ENCODE peak calls at places on chromosomes 7 and 10, in eight cellular contexts. I is adipocyte; Y is NT2/D1; R is right cardiac atrium; K is OCI-LY7; O is neural progenitor cell; D is aorta; V is naive thymus-derived CD4-positive, alpha-beta T cell. B is an unnamed sample. For H3K4me1, the result is how much of the 10 kb centered on the place peaks cover.

GRCh38 chr7:73433924-73434700 is 534 bp downstream of the FZD9 start:
- DNase-seq in O (no peak), V (no peak), Y (no peak), D (no peak), I (no peak), K (no peak), R (peak), B (no peak)

GRCh38 chr7:131459256-131459655 is 97.2 kb downstream of the PODXL start:
- DNase-seq in O (no peak), D (no peak), Y (no peak), V (no peak), K (no peak), I (no peak), R (no peak), B (no peak)

GRCh38 chr7:148503900-148504487 is 86.6 kb upstream of the C7orf33 start:
- DNase-seq in V (no peak), Y (peak), O (peak), I (peak), K (peak), R (no peak), D (no peak), B (no peak)

GRCh38 chr7:155375337-155376277 is 77.9 kb downstream of the INSIG1 start:
- DNase-seq in Y (no peak), V (no peak), O (peak), K (no peak), D (no peak), R (no peak), I (no peak), B (no peak)

GRCh38 chr7:102830206-102830605 is 81.4 kb downstream of the FAM185A start:
- DNase-seq in R (no peak), I (no peak), O (no peak), Y (no peak), V (no peak), D (no peak), K (no peak), B (no peak)

GRCh38 chr7:159317294-159317693 is 172.6 kb upstream of the VIPR2 start:
- DNase-seq in Y (no peak), D (no peak), K (no peak), I (no peak), O (no peak), R (no peak), V (no peak), B (no peak)

GRCh38 chr7:137670521-137671064 is 176.2 kb downstream of the DGKI start:
- DNase-seq in K (no peak), R (no peak), O (no peak), D (no peak), I (peak), Y (no peak), V (no peak), B (no peak)

GRCh38 chr10:123227706-123228105 is 73.5 kb downstream of the BUB3 start:
- DNase-seq in R (no peak), D (no peak), Y (no peak), K (no peak), O (no peak), I (no peak), V (no peak), B (no peak)

GRCh38 chr10:100446130-100446761 is 16.6 kb upstream of the WNT8B start:
- DNase-seq in R (no peak), V (no peak), D (no peak), I (no peak), K (no peak), O (no peak), Y (no peak), B (no peak)

GRCh38 chr10:97584060-97584797 is at the start of gene HOGA1:
- DNase-seq in I (no peak), Y (no peak), K (no peak), D (peak), R (peak), O (peak), V (no peak), B (peak)

GRCh38 chr10:102945449-102945848 is 27.4 kb downstream of the CNNM2 start:
- DNase-seq in O (peak), V (no peak), I (no peak), K (no peak), R (no peak), D (no peak), Y (no peak), B (no peak)

GRCh38 chr10:96850825-96851224 is 18.7 kb downstream of the LCOR start:
- DNase-seq in K (no peak), V (no peak), I (peak), O (no peak), R (no peak), Y (no peak), D (no peak), B (no peak)

GRCh38 chr10:15124908-15125307 is 27.8 kb downstream of the RPP38 start:
- DNase-seq in V (no peak), K (no peak), Y (no peak), I (no peak), R (no peak), D (no peak), O (no peak), B (no peak)

GRCh38 chr7:45033261-45033930 is 33.4 kb downstream of the CCM2 start:
- DNase-seq in V (no peak), I (peak), D (no peak), O (no peak), Y (no peak), R (no peak), K (no peak), B (no peak)

GRCh38 chr7:151626422-151627115 is 106.9 kb upstream of the RHEB start:
- DNase-seq in O (peak), I (no peak), K (peak), R (no peak), V (no peak), D (no peak), Y (no peak), B (peak)

GRCh38 chr10:97549587-97550322 is 22.8 kb upstream of the ANKRD2 start:
- DNase-seq in I (peak), D (peak), Y (no peak), V (no peak), R (peak), O (peak), K (no peak), B (peak)

GRCh38 chr10:62250594-62251198 is 17.9 kb downstream of the RTKN2 start:
- DNase-seq in Y (no peak), O (no peak), I (no peak), K (no peak), D (no peak), V (no peak), R (no peak), B (no peak)

GRCh38 chr10:132099701-132100481 is 34.1 kb downstream of the JAKMIP3 start:
- DNase-seq in I (no peak), D (peak), V (no peak), Y (no peak), K (no peak), R (no peak), O (no peak), B (no peak)

GRCh38 chr7:129569811-129570215 is 41.7 kb upstream of the NRF1 start:
- DNase-seq in D (no peak), R (no peak), K (no peak), Y (no peak), V (no peak), O (no peak), I (peak), B (no peak)

GRCh38 chr10:115772606-115773005 is 500.4 kb downstream of the GFRA1 start:
- DNase-seq in D (no peak), K (no peak), V (no peak), I (peak), O (no peak), R (no peak), Y (no peak), B (no peak)

GRCh38 chr10:101960879-101961395 is 95.0 kb downstream of the ARMH3 start:
- DNase-seq in K (no peak), D (no peak), Y (no peak), V (no peak), R (no peak), I (no peak), O (no peak), B (no peak)

GRCh38 chr10:9081253-9081652 is 1026.8 kb downstream of the GATA3 start:
- DNase-seq in I (no peak), O (no peak), Y (peak), V (no peak), K (no peak), D (no peak), R (no peak), B (no peak)

GRCh38 chr7:117124585-117125220 is 171.4 kb downstream of the ST7 start:
- DNase-seq in R (peak), O (no peak), V (peak), I (peak), D (peak), Y (no peak), K (no peak), B (peak)

GRCh38 chr10:45443101-45444009 is 69.3 kb downstream of the ALOX5 start:
- DNase-seq in V (no peak), K (no peak), Y (no peak), D (no peak), O (no peak), R (peak), I (no peak), B (no peak)

GRCh38 chr10:87844837-87845623 is 18.3 kb downstream of the KLLN start:
- DNase-seq in O (no peak), D (no peak), Y (no peak), K (no peak), I (peak), V (no peak), R (no peak), B (no peak)

GRCh38 chr7:120554960-120555571 is 282.1 kb downstream of the KCND2 start:
- DNase-seq in O (peak), R (no peak), V (no peak), K (peak), I (peak), Y (peak), D (no peak), B (peak)

GRCh38 chr10:85864173-85864549 is 502.4 kb downstream of the GRID1 start:
- DNase-seq in Y (no peak), K (no peak), R (no peak), D (no peak), O (no peak), I (no peak), V (no peak), B (no peak)

GRCh38 chr10:85545874-85546273 is 820.7 kb downstream of the GRID1 start:
- DNase-seq in I (no peak), Y (no peak), K (no peak), D (no peak), R (no peak), O (no peak), V (no peak), B (no peak)

GRCh38 chr10:29392376-29393021 is 103.6 kb downstream of the LYZL1 start:
- DNase-seq in V (no peak), I (peak), K (peak), D (no peak), R (no peak), Y (no peak), O (peak), B (peak)

GRCh38 chr7:64509583-64509982 is 53.3 kb downstream of the ZNF680 start:
- DNase-seq in K (no peak), V (no peak), O (no peak), R (no peak), I (no peak), Y (no peak), D (no peak), B (no peak)

GRCh38 chr10:111303887-111304286 is 227.1 kb downstream of the ADRA2A start:
- DNase-seq in D (no peak), Y (no peak), O (no peak), I (no peak), K (no peak), V (no peak), R (no peak), B (no peak)

GRCh38 chr10:121732676-121733445 is 134.6 kb upstream of the FGFR2 start:
- DNase-seq in V (no peak), D (no peak), R (no peak), O (peak), K (no peak), Y (peak), I (no peak), B (no peak)

GRCh38 chr10:127977368-127978009 is 70.6 kb downstream of the PTPRE start:
- DNase-seq in I (no peak), V (no peak), O (no peak), K (no peak), D (peak), R (peak), Y (no peak), B (peak)

GRCh38 chr10:88386878-88387773 is 196.0 kb downstream of the RNLS start:
- DNase-seq in Y (no peak), D (no peak), V (no peak), I (peak), K (peak), R (no peak), O (peak), B (peak)

GRCh38 chr7:132542895-132543294 is 33.4 kb downstream of the PLXNA4 start:
- DNase-seq in O (no peak), D (no peak), Y (no peak), V (no peak), I (no peak), R (no peak), K (no peak), B (no peak)

GRCh38 chr10:97905276-97905675 is 55.6 kb downstream of the GOLGA7B start:
- DNase-seq in I (no peak), O (no peak), K (no peak), R (no peak), D (no peak), V (no peak), Y (no peak), B (no peak)

GRCh38 chr7:134783294-134784069 is 4.0 kb downstream of the CALD1 start:
- DNase-seq in V (no peak), R (no peak), O (no peak), K (no peak), Y (no peak), I (no peak), D (no peak), B (no peak)

GRCh38 chr10:92801978-92802872 is 46.1 kb upstream of the EXOC6 start:
- DNase-seq in V (no peak), O (no peak), R (no peak), K (no peak), D (no peak), Y (no peak), I (no peak), B (no peak)

GRCh38 chr7:43198599-43199090 is 86.2 kb downstream of the HECW1 start:
- DNase-seq in D (no peak), Y (no peak), O (peak), R (no peak), V (no peak), I (no peak), K (no peak), B (no peak)

DNA sequence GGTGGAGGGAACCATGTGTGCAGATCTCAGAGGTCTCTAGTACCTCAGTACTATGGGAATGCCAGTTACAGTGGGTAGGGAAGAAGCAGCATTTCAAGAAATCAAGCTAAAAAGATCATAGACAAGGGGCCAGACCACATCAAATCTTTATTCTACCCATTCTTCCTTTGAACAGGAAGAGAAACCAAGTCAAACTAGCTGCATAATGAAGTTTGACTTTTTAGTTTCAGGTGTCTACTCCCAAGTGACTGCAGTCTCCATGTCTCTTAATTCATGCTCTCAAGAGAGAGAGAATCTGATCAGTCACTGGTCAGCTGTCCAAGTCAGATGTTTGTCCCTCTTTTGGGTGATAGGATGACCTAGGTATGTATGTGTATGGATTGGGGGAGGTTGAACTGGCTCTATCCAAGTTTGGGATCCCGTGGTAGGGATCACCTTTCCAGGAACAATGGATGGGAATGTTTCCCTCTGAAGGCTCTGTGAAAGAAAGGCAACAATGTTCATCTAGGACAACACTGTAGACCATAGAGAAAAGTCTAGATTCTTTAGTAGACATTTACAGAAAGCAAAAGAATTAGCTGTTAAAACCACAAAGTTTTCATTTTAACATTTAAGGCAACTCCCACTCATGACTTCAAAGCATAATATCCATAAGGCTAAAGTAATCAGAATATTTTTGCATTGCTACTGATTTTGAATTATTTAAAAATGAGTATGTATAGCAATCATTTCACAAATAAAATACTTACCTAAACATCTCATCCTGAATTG is 30.1 kb upstream of the PRTFDC1 start:
- DNase-seq in R (no peak), D (no peak), O (no peak), V (no peak), I (no peak), Y (no peak), K (no peak), B (no peak)
- H3K4me1 ChIP-seq in R (under half), D (under half), O (under half), V (under half), I (under half), Y (under half), K (under half), B (under half)

GRCh38 chr10:79159785-79160184 is 91.0 kb downstream of the ZMIZ1 start:
- DNase-seq in Y (no peak), V (no peak), I (no peak), R (peak), O (no peak), K (no peak), D (peak), B (no peak)

GRCh38 chr10:79158402-79159097 is 89.8 kb downstream of the ZMIZ1 start:
- DNase-seq in D (no peak), I (no peak), V (no peak), R (peak), K (no peak), Y (peak), O (no peak), B (no peak)

GRCh38 chr10:79159141-79159619 is 90.4 kb downstream of the ZMIZ1 start:
- DNase-seq in O (no peak), D (peak), I (no peak), V (no peak), K (no peak), R (peak), Y (no peak), B (no peak)

GRCh38 chr10:79156334-79157274 is 87.8 kb downstream of the ZMIZ1 start:
- DNase-seq in D (no peak), K (no peak), O (no peak), R (no peak), V (no peak), I (no peak), Y (no peak), B (no peak)

DNA sequence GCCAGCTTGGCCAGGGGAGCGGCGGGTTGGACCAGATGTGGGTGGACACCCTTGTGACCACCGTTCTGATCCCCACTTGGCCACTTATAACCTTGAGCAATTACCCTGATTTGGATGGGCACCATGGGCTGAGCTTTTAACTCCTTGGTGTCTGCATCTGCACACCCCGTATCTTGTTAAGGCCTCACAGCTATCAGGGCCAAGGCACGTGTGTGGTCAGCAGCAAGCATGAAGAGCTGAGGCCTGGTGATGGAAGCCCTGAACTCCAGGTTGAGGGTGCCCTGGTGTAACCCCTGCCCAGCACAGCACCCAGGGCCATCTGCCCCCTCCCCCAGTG is 89.2 kb downstream of the ZMIZ1 start:
- DNase-seq in V (no peak), K (no peak), I (no peak), R (no peak), O (no peak), D (no peak), Y (no peak), B (peak)
- H3K4me1 ChIP-seq in V (under half), K (under half), I (half or more), R (half or more), O (half or more), D (under half), Y (under half), B (half or more)

GRCh38 chr7:51351661-51352060 is 35.1 kb upstream of the COBL start:
- DNase-seq in D (no peak), Y (no peak), R (no peak), V (no peak), K (no peak), I (no peak), O (no peak), B (no peak)
- H3K4me1 ChIP-seq in D (under half), Y (under half), R (under half), V (under half), K (under half), I (under half), O (under half), B (under half)

GRCh38 chr7:53060066-53060465 is 24.6 kb downstream of the POM121L12 start:
- DNase-seq in R (no peak), I (no peak), O (no peak), D (no peak), V (no peak), Y (no peak), K (no peak), B (no peak)
- H3K4me1 ChIP-seq in R (under half), I (under half), O (under half), D (under half), V (under half), Y (under half), K (under half), B (under half)

DNA sequence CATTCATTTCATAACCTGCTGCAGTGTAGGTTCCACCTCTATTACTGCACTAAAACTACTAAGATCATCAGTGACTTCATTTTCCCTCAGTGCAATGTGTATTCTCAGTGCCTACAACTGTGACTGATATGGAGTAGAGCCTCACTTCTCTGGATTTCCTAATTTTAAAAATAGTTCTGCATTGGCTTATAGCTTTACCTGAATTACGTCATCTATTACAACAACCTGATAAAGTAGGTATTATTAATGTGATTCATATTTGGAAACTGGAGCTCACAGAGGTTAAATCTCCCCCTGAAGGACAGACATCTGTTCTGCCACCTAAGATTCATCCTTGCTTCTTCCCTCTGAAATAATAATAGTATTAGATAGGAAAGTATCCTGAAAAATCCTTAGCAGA is 70.9 kb upstream of the NOBOX start:
- DNase-seq in O (no peak), I (no peak), V (no peak), K (no peak), D (no peak), Y (no peak), R (no peak), B (no peak)
- H3K4me1 ChIP-seq in O (under half), I (under half), V (under half), K (under half), D (under half), Y (under half), R (under half), B (under half)

GRCh38 chr7:77316219-77316978 is 99.8 kb downstream of the GSAP start:
- DNase-seq in V (no peak), I (no peak), K (no peak), D (no peak), O (no peak), R (no peak), Y (no peak), B (no peak)

GRCh38 chr7:77313876-77314480 is 102.2 kb downstream of the GSAP start:
- DNase-seq in Y (no peak), I (no peak), D (no peak), O (no peak), R (no peak), V (no peak), K (no peak), B (peak)

GRCh38 chr7:77313086-77313485 is 103.1 kb downstream of the GSAP start:
- DNase-seq in R (peak), V (no peak), O (no peak), D (no peak), Y (no peak), K (no peak), I (no peak), B (no peak)

GRCh38 chr7:77318019-77318418 is 98.1 kb downstream of the GSAP start:
- DNase-seq in V (no peak), D (no peak), O (no peak), R (no peak), Y (no peak), K (no peak), I (no peak), B (no peak)

DNA sequence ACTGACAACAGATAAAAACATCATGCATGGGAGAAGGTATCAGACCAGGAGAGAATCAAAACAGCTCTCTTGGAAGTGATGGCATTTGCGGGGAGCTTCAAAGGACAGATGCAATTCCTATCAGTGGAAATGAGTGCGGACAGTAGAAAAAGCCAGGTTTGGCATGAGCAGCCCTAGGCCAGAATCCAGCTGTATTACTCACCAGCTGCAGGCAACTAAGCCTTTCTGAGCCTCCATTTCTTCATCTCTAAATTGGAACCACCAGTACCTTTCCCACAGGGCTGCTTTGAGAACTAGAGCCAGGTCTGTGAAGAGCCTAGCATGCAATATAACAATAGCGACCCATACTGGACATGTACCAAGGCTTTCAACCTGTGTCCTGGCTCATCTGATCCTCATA is 101.0 kb downstream of the GSAP start:
- DNase-seq in D (no peak), I (peak), Y (no peak), R (peak), K (no peak), V (no peak), O (no peak), B (no peak)
- H3K4me1 ChIP-seq in D (under half), I (half or more), Y (under half), R (under half), K (under half), V (under half), O (under half), B (under half)

GRCh38 chr10:70328987-70329386 is 45.2 kb upstream of the NPFFR1 start:
- DNase-seq in O (no peak), D (no peak), K (no peak), R (no peak), Y (no peak), V (no peak), I (no peak), B (no peak)
- H3K4me1 ChIP-seq in O (under half), D (under half), K (half or more), R (under half), Y (under half), V (under half), I (under half), B (under half)

B was measured in thyroid gland.